ENCODE peak calls at places on chromosomes 12 and 14, in ten cellular contexts. One of them, this sample, is unnamed.

GRCh38 chr12:53235742-53236442 is 3.9 kb upstream of the RARG start:
- DNase-seq in stomach: no peak
- DNase-seq in nucleus accumbens: no peak
- DNase-seq in NCI-H2171: no peak
- DNase-seq in sigmoid colon: no peak
- DNase-seq in left cardiac atrium: no peak
- DNase-seq in posterior vena cava: no peak
- DNase-seq in OCI-LY7: no peak
- DNase-seq in WTC11: peak
- DNase-seq in psoas muscle: no peak
- DNase-seq in this sample: no peak

GRCh38 chr12:34244608-34245007 is 222.3 kb downstream of the ALG10 start:
- DNase-seq in sigmoid colon: no peak
- DNase-seq in stomach: no peak
- DNase-seq in nucleus accumbens: no peak
- DNase-seq in left cardiac atrium: no peak
- DNase-seq in OCI-LY7: no peak
- DNase-seq in posterior vena cava: no peak
- DNase-seq in WTC11: no peak
- DNase-seq in psoas muscle: no peak
- DNase-seq in NCI-H2171: no peak
- DNase-seq in this sample: no peak

GRCh38 chr12:14239350-14239934 is 126.0 kb upstream of the ATF7IP start:
- DNase-seq in posterior vena cava: no peak
- DNase-seq in OCI-LY7: peak
- DNase-seq in sigmoid colon: no peak
- DNase-seq in nucleus accumbens: no peak
- DNase-seq in psoas muscle: peak
- DNase-seq in NCI-H2171: no peak
- DNase-seq in stomach: no peak
- DNase-seq in WTC11: peak
- DNase-seq in left cardiac atrium: peak
- DNase-seq in this sample: peak

GRCh38 chr12:2691001-2691339 is 103.8 kb upstream of the FKBP4 start:
- DNase-seq in stomach: no peak
- DNase-seq in OCI-LY7: no peak
- DNase-seq in NCI-H2171: peak
- DNase-seq in posterior vena cava: no peak
- DNase-seq in nucleus accumbens: no peak
- DNase-seq in WTC11: peak
- DNase-seq in psoas muscle: no peak
- DNase-seq in sigmoid colon: no peak
- DNase-seq in left cardiac atrium: no peak
- DNase-seq in this sample: peak

GRCh38 chr12:130459916-130460315 is 122.2 kb downstream of the PIWIL1 start:
- DNase-seq in OCI-LY7: no peak
- DNase-seq in NCI-H2171: no peak
- DNase-seq in posterior vena cava: no peak
- DNase-seq in WTC11: no peak
- DNase-seq in sigmoid colon: no peak
- DNase-seq in stomach: no peak
- DNase-seq in nucleus accumbens: no peak
- DNase-seq in psoas muscle: peak
- DNase-seq in left cardiac atrium: no peak
- DNase-seq in this sample: no peak

GRCh38 chr14:35883677-35884293 is 57.6 kb downstream of the BRMS1L start:
- DNase-seq in posterior vena cava: no peak
- DNase-seq in WTC11: no peak
- DNase-seq in nucleus accumbens: peak
- DNase-seq in left cardiac atrium: peak
- DNase-seq in psoas muscle: no peak
- DNase-seq in NCI-H2171: no peak
- DNase-seq in stomach: peak
- DNase-seq in sigmoid colon: no peak
- DNase-seq in OCI-LY7: peak
- DNase-seq in this sample: peak

GRCh38 chr12:68565391-68565903 is 45.3 kb upstream of the RAP1B start:
- DNase-seq in posterior vena cava: no peak
- DNase-seq in OCI-LY7: no peak
- DNase-seq in nucleus accumbens: no peak
- DNase-seq in sigmoid colon: no peak
- DNase-seq in left cardiac atrium: no peak
- DNase-seq in WTC11: no peak
- DNase-seq in stomach: no peak
- DNase-seq in psoas muscle: no peak
- DNase-seq in NCI-H2171: no peak
- DNase-seq in this sample: peak

GRCh38 chr12:111318450-111318849 is 50.4 kb downstream of the PHETA1 start:
- DNase-seq in psoas muscle: no peak
- DNase-seq in posterior vena cava: no peak
- DNase-seq in OCI-LY7: no peak
- DNase-seq in sigmoid colon: no peak
- DNase-seq in stomach: no peak
- DNase-seq in left cardiac atrium: no peak
- DNase-seq in nucleus accumbens: no peak
- DNase-seq in WTC11: no peak
- DNase-seq in NCI-H2171: no peak
- DNase-seq in this sample: no peak

GRCh38 chr14:102525213-102526143 is 15.9 kb upstream of the ANKRD9 start:
- DNase-seq in WTC11: no peak
- DNase-seq in sigmoid colon: no peak
- DNase-seq in NCI-H2171: peak
- DNase-seq in nucleus accumbens: no peak
- DNase-seq in stomach: no peak
- DNase-seq in psoas muscle: peak
- DNase-seq in left cardiac atrium: no peak
- DNase-seq in posterior vena cava: peak
- DNase-seq in OCI-LY7: peak
- DNase-seq in this sample: peak

GRCh38 chr14:102985665-102986064 is 63.2 kb downstream of the AMN start:
- DNase-seq in posterior vena cava: no peak
- DNase-seq in sigmoid colon: no peak
- DNase-seq in left cardiac atrium: no peak
- DNase-seq in stomach: no peak
- DNase-seq in nucleus accumbens: no peak
- DNase-seq in OCI-LY7: no peak
- DNase-seq in psoas muscle: no peak
- DNase-seq in WTC11: no peak
- DNase-seq in NCI-H2171: no peak
- DNase-seq in this sample: no peak

GRCh38 chr12:75047885-75048525 is 161.6 kb downstream of the KCNC2 start:
- DNase-seq in posterior vena cava: no peak
- DNase-seq in stomach: no peak
- DNase-seq in OCI-LY7: no peak
- DNase-seq in WTC11: no peak
- DNase-seq in left cardiac atrium: no peak
- DNase-seq in NCI-H2171: no peak
- DNase-seq in psoas muscle: no peak
- DNase-seq in nucleus accumbens: no peak
- DNase-seq in sigmoid colon: no peak
- DNase-seq in this sample: no peak

GRCh38 chr14:101587403-101587998 is 26.2 kb downstream of the DIO3 start:
- DNase-seq in sigmoid colon: no peak
- DNase-seq in left cardiac atrium: no peak
- DNase-seq in psoas muscle: no peak
- DNase-seq in stomach: no peak
- DNase-seq in nucleus accumbens: no peak
- DNase-seq in posterior vena cava: peak
- DNase-seq in WTC11: no peak
- DNase-seq in OCI-LY7: no peak
- DNase-seq in NCI-H2171: no peak
- DNase-seq in this sample: peak

GRCh38 chr12:87982208-87982607 is 47.0 kb downstream of the C12orf50 start:
- DNase-seq in nucleus accumbens: no peak
- DNase-seq in stomach: no peak
- DNase-seq in psoas muscle: no peak
- DNase-seq in posterior vena cava: no peak
- DNase-seq in NCI-H2171: no peak
- DNase-seq in WTC11: no peak
- DNase-seq in sigmoid colon: no peak
- DNase-seq in OCI-LY7: no peak
- DNase-seq in left cardiac atrium: no peak
- DNase-seq in this sample: peak

GRCh38 chr14:81458352-81458751 is 58.2 kb upstream of the STON2 start:
- DNase-seq in sigmoid colon: no peak
- DNase-seq in nucleus accumbens: no peak
- DNase-seq in psoas muscle: no peak
- DNase-seq in WTC11: no peak
- DNase-seq in OCI-LY7: no peak
- DNase-seq in stomach: no peak
- DNase-seq in NCI-H2171: no peak
- DNase-seq in left cardiac atrium: no peak
- DNase-seq in posterior vena cava: no peak
- DNase-seq in this sample: no peak

GRCh38 chr14:28058012-28058296 is 708.6 kb upstream of the FOXG1 start:
- DNase-seq in psoas muscle: no peak
- DNase-seq in OCI-LY7: no peak
- DNase-seq in nucleus accumbens: no peak
- DNase-seq in WTC11: no peak
- DNase-seq in left cardiac atrium: no peak
- DNase-seq in stomach: no peak
- DNase-seq in NCI-H2171: no peak
- DNase-seq in sigmoid colon: no peak
- DNase-seq in posterior vena cava: no peak
- DNase-seq in this sample: no peak

GRCh38 chr12:117850048-117850447 is 118.7 kb downstream of the KSR2 start:
- DNase-seq in NCI-H2171: peak
- DNase-seq in left cardiac atrium: no peak
- DNase-seq in psoas muscle: no peak
- DNase-seq in posterior vena cava: no peak
- DNase-seq in stomach: no peak
- DNase-seq in sigmoid colon: no peak
- DNase-seq in WTC11: peak
- DNase-seq in nucleus accumbens: no peak
- DNase-seq in OCI-LY7: peak
- DNase-seq in this sample: peak

GRCh38 chr14:100439781-100440180 is 116.6 kb downstream of the SLC25A47 start:
- DNase-seq in left cardiac atrium: peak
- DNase-seq in NCI-H2171: no peak
- DNase-seq in WTC11: no peak
- DNase-seq in sigmoid colon: no peak
- DNase-seq in stomach: no peak
- DNase-seq in psoas muscle: peak
- DNase-seq in nucleus accumbens: no peak
- DNase-seq in OCI-LY7: no peak
- DNase-seq in posterior vena cava: no peak
- DNase-seq in this sample: peak

GRCh38 chr12:54959291-54960018 is 25.1 kb downstream of the TESPA1 start:
- DNase-seq in WTC11: no peak
- DNase-seq in left cardiac atrium: no peak
- DNase-seq in OCI-LY7: no peak
- DNase-seq in psoas muscle: no peak
- DNase-seq in posterior vena cava: no peak
- DNase-seq in stomach: no peak
- DNase-seq in nucleus accumbens: no peak
- DNase-seq in sigmoid colon: no peak
- DNase-seq in NCI-H2171: no peak
- DNase-seq in this sample: no peak

GRCh38 chr12:93762059-93762719 is 85.0 kb downstream of the CRADD start:
- DNase-seq in nucleus accumbens: no peak
- DNase-seq in WTC11: no peak
- DNase-seq in posterior vena cava: no peak
- DNase-seq in sigmoid colon: no peak
- DNase-seq in stomach: no peak
- DNase-seq in left cardiac atrium: no peak
- DNase-seq in OCI-LY7: no peak
- DNase-seq in NCI-H2171: no peak
- DNase-seq in psoas muscle: no peak
- DNase-seq in this sample: peak

GRCh38 chr12:120761581-120761980 is 36.0 kb downstream of the ACADS start:
- DNase-seq in WTC11: no peak
- DNase-seq in posterior vena cava: no peak
- DNase-seq in sigmoid colon: peak
- DNase-seq in left cardiac atrium: no peak
- DNase-seq in nucleus accumbens: no peak
- DNase-seq in psoas muscle: no peak
- DNase-seq in OCI-LY7: no peak
- DNase-seq in stomach: peak
- DNase-seq in NCI-H2171: no peak
- DNase-seq in this sample: peak

GRCh38 chr14:32491413-32492016 is 162.4 kb downstream of the AKAP6 start:
- DNase-seq in WTC11: no peak
- DNase-seq in posterior vena cava: no peak
- DNase-seq in psoas muscle: no peak
- DNase-seq in stomach: no peak
- DNase-seq in nucleus accumbens: no peak
- DNase-seq in sigmoid colon: no peak
- DNase-seq in NCI-H2171: no peak
- DNase-seq in left cardiac atrium: no peak
- DNase-seq in OCI-LY7: no peak
- DNase-seq in this sample: no peak

GRCh38 chr12:11812558-11813421 is 163.3 kb downstream of the ETV6 start:
- DNase-seq in WTC11: peak
- DNase-seq in left cardiac atrium: no peak
- DNase-seq in sigmoid colon: no peak
- DNase-seq in psoas muscle: peak
- DNase-seq in OCI-LY7: peak
- DNase-seq in stomach: no peak
- DNase-seq in posterior vena cava: no peak
- DNase-seq in nucleus accumbens: peak
- DNase-seq in NCI-H2171: no peak
- DNase-seq in this sample: no peak

GRCh38 chr12:52284562-52285171 is 6.7 kb downstream of the KRT81 start:
- DNase-seq in psoas muscle: no peak
- DNase-seq in nucleus accumbens: no peak
- DNase-seq in NCI-H2171: no peak
- DNase-seq in OCI-LY7: no peak
- DNase-seq in WTC11: no peak
- DNase-seq in stomach: peak
- DNase-seq in posterior vena cava: no peak
- DNase-seq in left cardiac atrium: no peak
- DNase-seq in sigmoid colon: no peak
- DNase-seq in this sample: no peak

GRCh38 chr12:19665105-19665900 is 226.0 kb downstream of the AEBP2 start:
- DNase-seq in NCI-H2171: no peak
- DNase-seq in OCI-LY7: no peak
- DNase-seq in sigmoid colon: no peak
- DNase-seq in psoas muscle: no peak
- DNase-seq in posterior vena cava: no peak
- DNase-seq in left cardiac atrium: no peak
- DNase-seq in nucleus accumbens: no peak
- DNase-seq in stomach: no peak
- DNase-seq in WTC11: no peak
- DNase-seq in this sample: no peak

GRCh38 chr12:15151141-15152091 is 69.8 kb downstream of the RERG start:
- DNase-seq in stomach: no peak
- DNase-seq in left cardiac atrium: no peak
- DNase-seq in OCI-LY7: peak
- DNase-seq in posterior vena cava: no peak
- DNase-seq in WTC11: no peak
- DNase-seq in nucleus accumbens: no peak
- DNase-seq in sigmoid colon: no peak
- DNase-seq in NCI-H2171: no peak
- DNase-seq in psoas muscle: no peak
- DNase-seq in this sample: peak

GRCh38 chr12:91189526-91189925 is 6.9 kb upstream of the DCN start:
- DNase-seq in psoas muscle: no peak
- DNase-seq in OCI-LY7: no peak
- DNase-seq in WTC11: no peak
- DNase-seq in left cardiac atrium: no peak
- DNase-seq in stomach: no peak
- DNase-seq in nucleus accumbens: no peak
- DNase-seq in NCI-H2171: no peak
- DNase-seq in sigmoid colon: no peak
- DNase-seq in posterior vena cava: no peak
- DNase-seq in this sample: peak

GRCh38 chr12:10211101-10211974 is 1.3 kb upstream of the GABARAPL1 start:
- DNase-seq in sigmoid colon: peak
- DNase-seq in stomach: no peak
- DNase-seq in posterior vena cava: no peak
- DNase-seq in OCI-LY7: no peak
- DNase-seq in left cardiac atrium: no peak
- DNase-seq in NCI-H2171: no peak
- DNase-seq in WTC11: no peak
- DNase-seq in nucleus accumbens: no peak
- DNase-seq in psoas muscle: no peak
- DNase-seq in this sample: no peak